ENCODE peak calls at places on chromosome 22, in four cellular contexts. V is HepG2, L is GM12878, H is SK-N-SH. Y is an unnamed sample.

GRCh38 chr22:49825436-49825835 is 2.2 kb downstream of the BRD1 start:
- DNase-seq in L (no peak), V (peak; percentile 34), H (no peak), Y (no peak)

GRCh38 chr22:24731786-24732185 is 42.7 kb downstream of the PIWIL3 start:
- DNase-seq in V (no peak), L (no peak), H (no peak), Y (no peak)

GRCh38 chr22:48943567-48944432 is 883.9 kb downstream of the BRD1 start:
- DNase-seq in H (peak; percentile 82), L (no peak), V (peak; percentile 97), Y (peak; percentile 25)

GRCh38 chr22:34429314-34429713 is 509.0 kb upstream of the LARGE1 start:
- DNase-seq in H (no peak), V (no peak), L (no peak), Y (no peak)

GRCh38 chr22:43263645-43264514 is 76.9 kb upstream of the TTLL12 start:
- DNase-seq in V (peak; percentile 64), L (peak; percentile 85), H (peak; percentile 66), Y (no peak)

GRCh38 chr22:38872831-38873248 is 824 bp upstream of the CBX6 start:
- DNase-seq in H (peak; percentile 75), V (no peak), L (no peak), Y (peak; percentile 37)

GRCh38 chr22:42697542-42698013 is 23.1 kb downstream of the A4GALT start:
- DNase-seq in V (peak; percentile 61), L (no peak), H (no peak), Y (peak; percentile 79)

GRCh38 chr22:22866381-22867111 is 21.1 kb upstream of the IGLL5 start:
- DNase-seq in H (no peak), V (no peak), L (no peak), Y (no peak)

GRCh38 chr22:31829505-31829904 is 75.7 kb downstream of the DEPDC5 start:
- DNase-seq in V (peak; percentile 46), H (peak; percentile 47), L (peak; percentile 19), Y (peak; percentile 77)

GRCh38 chr22:49274754-49275380 is 552.8 kb downstream of the BRD1 start:
- DNase-seq in H (no peak), L (no peak), V (no peak), Y (no peak)

GRCh38 chr22:35534091-35534490 is 6.5 kb upstream of the RASD2 start:
- DNase-seq in V (no peak), L (no peak), H (no peak), Y (no peak)

GRCh38 chr22:43234299-43234988 is 47.5 kb upstream of the TTLL12 start:
- DNase-seq in L (no peak), H (peak; percentile 57), V (no peak), Y (no peak)

GRCh38 chr22:22770280-22770871 is 117.2 kb upstream of the IGLL5 start:
- DNase-seq in V (peak; percentile 30), H (peak; percentile 66), L (no peak), Y (peak; percentile 30)

GRCh38 chr22:47450876-47451475 is 688.5 kb downstream of the TBC1D22A start:
- DNase-seq in V (no peak), H (peak; percentile 51), L (no peak), Y (no peak)

GRCh38 chr22:48843640-48844039 is 984.0 kb downstream of the BRD1 start:
- DNase-seq in V (no peak), L (no peak), H (no peak), Y (no peak)

GRCh38 chr22:38452373-38453064 is 2.5 kb downstream of the KCNJ4 start:
- DNase-seq in L (no peak), V (no peak), H (no peak), Y (no peak)

GRCh38 chr22:50708996-50709395 is 29.0 kb upstream of the ACR start:
- DNase-seq in L (no peak), V (no peak), H (no peak), Y (no peak)

GRCh38 chr22:38862375-38863329 is 9.4 kb downstream of the CBX6 start:
- DNase-seq in L (no peak), V (no peak), H (peak; percentile 60), Y (no peak)

GRCh38 chr22:35872451-35872850 is 154.8 kb downstream of the APOL5 start:
- DNase-seq in V (no peak), H (no peak), L (no peak), Y (no peak)

GRCh38 chr22:26546282-26546681 is 34.0 kb upstream of the TFIP11 start:
- DNase-seq in V (no peak), H (no peak), L (no peak), Y (no peak)

GRCh38 chr22:37510046-37510445 is 9.2 kb downstream of the CARD10 start:
- DNase-seq in L (no peak), V (no peak), H (no peak), Y (no peak)

GRCh38 chr22:38955926-38956325 is 1.5 kb upstream of the APOBEC3A start:
- DNase-seq in L (no peak), H (no peak), V (no peak), Y (no peak)

GRCh38 chr22:46058591-46059519 is 81.9 kb upstream of the WNT7B start:
- DNase-seq in H (peak; percentile 59), L (no peak), V (no peak), Y (no peak)

GRCh38 chr22:29202231-29203192 is 3.2 kb upstream of the EMID1 start:
- DNase-seq in L (peak; percentile 91), H (peak; percentile 41), V (peak; percentile 38), Y (peak; percentile 24)

GRCh38 chr22:42111798-42112197 is 18.8 kb downstream of the CYP2D6 start:
- DNase-seq in H (no peak), V (no peak), L (no peak), Y (no peak)

GRCh38 chr22:26502688-26503561 is 9.3 kb downstream of the TFIP11 start:
- DNase-seq in L (no peak), V (no peak), H (peak; percentile 59), Y (no peak)

GRCh38 chr22:26972281-26972680 is 314.9 kb downstream of the MIAT start:
- DNase-seq in L (no peak), V (no peak), H (no peak), Y (no peak)

GRCh38 chr22:45503816-45504702 is 1.4 kb downstream of the FBLN1 start:
- DNase-seq in L (no peak), H (peak; percentile 66), V (no peak), Y (no peak)

GRCh38 chr22:50700387-50701075 is 27.9 kb downstream of the SHANK3 start:
- DNase-seq in H (no peak), L (no peak), V (peak; percentile 98), Y (no peak)

GRCh38 chr22:48528221-48528915 is 1299.3 kb downstream of the BRD1 start:
- DNase-seq in V (no peak), L (no peak), H (no peak), Y (no peak)

GRCh38 chr22:50267591-50268390 is 2.4 kb downstream of the MAPK11 start:
- DNase-seq in L (no peak), H (peak; percentile 68), V (no peak), Y (peak; percentile 60)

GRCh38 chr22:47632646-47633045 is 870.2 kb downstream of the TBC1D22A start:
- DNase-seq in V (no peak), L (no peak), H (no peak), Y (no peak)

DNA sequence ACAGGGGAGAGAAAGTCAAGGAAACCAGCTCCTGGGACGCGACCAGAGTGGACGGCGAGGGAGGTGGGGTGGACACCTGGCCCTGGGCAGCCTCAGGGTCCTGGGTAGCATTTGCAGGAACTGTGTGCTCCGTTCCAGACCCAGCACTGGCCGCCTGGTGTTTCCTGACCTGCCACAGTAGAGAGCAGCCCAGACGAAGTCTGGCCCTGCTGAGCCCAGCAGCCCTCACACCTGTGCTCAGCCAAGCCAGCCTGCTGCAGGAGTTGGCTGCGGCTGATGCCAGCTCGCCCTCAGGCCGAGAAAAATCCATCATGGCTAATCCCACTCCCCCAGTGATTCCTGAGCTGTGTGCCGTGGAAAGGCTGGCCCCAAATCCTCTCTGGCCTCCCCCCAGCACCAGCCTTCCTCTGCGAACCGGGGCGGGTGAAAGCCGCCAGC is 88.8 kb downstream of the RTL6 start:
- DNase-seq in H (peak; percentile 56), L (no peak), V (no peak), Y (no peak)
- TF ChIP-seq PBX3 in H (no peak), L (no peak), V (no peak), Y (no peak)

GRCh38 chr22:20858615-20859416 is at the start of the genes PI4KA and SNAP29:
- DNase-seq in H (peak; percentile 100), L (peak; percentile 90), V (peak; percentile 95), Y (peak; percentile 89)
- TF ChIP-seq PBX3 in H (peak; percentile 35), L (no peak), V (no peak), Y (no peak)

GRCh38 chr22:19106886-19107729 is 15.1 kb downstream of the DGCR2 start:
- DNase-seq in V (no peak), L (no peak), H (no peak), Y (no peak)

GRCh38 chr22:19105867-19106802 is 16.1 kb downstream of the DGCR2 start:
- DNase-seq in V (no peak), H (peak; percentile 57), L (no peak), Y (no peak)

GRCh38 chr22:19107730-19108074 is 14.5 kb downstream of the DGCR2 start:
- DNase-seq in L (no peak), H (no peak), V (no peak), Y (no peak)

GRCh38 chr22:19105456-19105855 is 16.8 kb downstream of the DGCR2 start:
- DNase-seq in L (no peak), V (no peak), H (no peak), Y (no peak)

GRCh38 chr22:19103881-19104821 is 18.1 kb downstream of the DGCR2 start:
- DNase-seq in H (no peak), L (no peak), V (no peak), Y (no peak)
- TF ChIP-seq PBX3 in H (no peak), L (no peak), V (no peak), Y (no peak)

DNA sequence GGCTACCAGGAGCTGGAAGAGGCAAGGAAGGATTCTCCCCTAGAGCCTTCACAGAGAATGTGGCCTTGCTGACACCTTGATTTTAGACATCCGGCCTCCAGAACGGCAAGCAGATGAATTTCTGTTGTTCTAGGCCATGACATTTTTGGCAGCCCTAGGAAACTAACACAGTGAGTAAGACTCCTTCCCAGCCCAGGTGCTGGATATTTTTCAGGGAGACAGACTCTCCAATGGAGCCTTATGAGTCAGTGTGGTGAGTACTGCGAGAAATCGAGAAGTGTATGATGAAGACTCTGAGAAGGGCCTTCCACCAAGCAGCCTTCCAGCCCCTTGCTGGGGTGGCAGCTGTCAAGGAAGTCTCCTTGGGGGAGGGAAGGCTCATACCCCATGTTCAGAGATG is 114.4 kb downstream of the OSBP2 start:
- DNase-seq in H (no peak), L (no peak), V (no peak), Y (no peak)
- TF ChIP-seq PBX3 in H (no peak), L (no peak), V (no peak), Y (no peak)

GRCh38 chr22:40368016-40368415 is 2.4 kb upstream of the SGSM3 start:
- DNase-seq in V (no peak), H (no peak), L (no peak), Y (no peak)

GRCh38 chr22:40363059-40363458 is 7.3 kb upstream of the SGSM3 start:
- DNase-seq in L (no peak), V (no peak), H (no peak), Y (no peak)

GRCh38 chr22:40364431-40364830 is 6.0 kb upstream of the SGSM3 start:
- DNase-seq in H (no peak), L (no peak), V (no peak), Y (no peak)

DNA sequence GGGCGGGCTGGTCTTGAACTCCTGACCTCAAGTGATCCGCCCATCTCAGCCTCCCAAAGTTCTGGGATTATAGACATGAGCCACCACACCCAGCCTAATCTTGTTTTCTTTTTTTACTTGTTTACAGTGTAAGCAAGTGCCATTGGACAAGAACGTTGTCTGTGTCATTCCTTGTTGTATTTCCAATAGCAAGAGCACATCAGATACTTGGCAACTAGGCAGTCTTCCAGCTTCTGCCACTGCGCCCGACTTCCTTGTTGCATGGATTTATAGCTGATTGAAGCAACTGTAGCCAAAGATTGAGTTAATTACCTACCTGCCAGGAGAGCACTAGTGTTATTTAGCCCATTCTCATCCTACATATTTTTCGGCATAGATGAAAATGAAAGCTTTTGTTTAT is 3.1 kb upstream of the SGSM3 start:
- DNase-seq in L (no peak), H (no peak), V (no peak), Y (no peak)
- TF ChIP-seq PBX3 in L (no peak), H (no peak), V (no peak), Y (no peak)

Y was measured in A549.